ENCODE peak calls at places on chromosomes 13 and 19, in five cellular contexts. X is breast epithelium, B is ovary, H is H1, U is suprapubic skin. W is an unnamed sample.

GRCh38 chr13:23980160-23980551 is 82.9 kb upstream of the C1QTNF9B start:
- DNase-seq in X (peak; percentile 74), B (peak; percentile 94), H (peak; percentile 92), U (peak; percentile 88), W (peak; percentile 89)

GRCh38 chr13:46799139-46799538 is 2.2 kb upstream of the ESD start:
- DNase-seq in X (no peak), B (no peak), H (no peak), U (no peak), W (no peak)

GRCh38 chr13:32048816-32049215 is 17.2 kb downstream of the FRY start:
- DNase-seq in X (no peak), B (no peak), H (no peak), U (no peak), W (no peak)

GRCh38 chr19:2469102-2469914 is 6.6 kb upstream of the GADD45B start:
- DNase-seq in X (no peak), B (no peak), H (no peak), U (no peak), W (no peak)

GRCh38 chr19:3114018-3114726 is 20.0 kb downstream of the GNA11 start:
- DNase-seq in X (no peak), B (no peak), H (no peak), U (no peak), W (no peak)

GRCh38 chr19:13833330-13834265 is 38.4 kb downstream of the ZSWIM4 start:
- DNase-seq in X (peak; percentile 97), B (peak; percentile 97), H (peak; percentile 99), U (peak; percentile 98), W (peak; percentile 95)

GRCh38 chr13:40272776-40273139 is 393.7 kb downstream of the FOXO1 start:
- DNase-seq in X (no peak), B (no peak), H (no peak), U (no peak), W (peak; percentile 46)

GRCh38 chr13:25608181-25608580 is 236.4 kb downstream of the ATP8A2 start:
- DNase-seq in X (no peak), B (no peak), H (no peak), U (no peak), W (no peak)

GRCh38 chr13:51590966-51591627 is 6.8 kb downstream of the WDFY2 start:
- DNase-seq in X (no peak), B (no peak), H (no peak), U (no peak), W (peak; percentile 28)

GRCh38 chr19:45569619-45570421 is 14.8 kb downstream of the OPA3 start:
- DNase-seq in X (no peak), B (no peak), H (peak; percentile 96), U (no peak), W (no peak)

GRCh38 chr19:5150331-5150901 is 181.5 kb downstream of the KDM4B start:
- DNase-seq in X (no peak), B (no peak), H (peak; percentile 65), U (no peak), W (no peak)

GRCh38 chr19:5149508-5149907 is 180.6 kb downstream of the KDM4B start:
- DNase-seq in X (no peak), B (no peak), H (no peak), U (peak; percentile 66), W (peak; percentile 11)

GRCh38 chr19:5152013-5152763 is 183.3 kb downstream of the KDM4B start:
- DNase-seq in X (no peak), B (no peak), H (no peak), U (peak; percentile 57), W (no peak)

GRCh38 chr19:5149930-5150329 is 181.0 kb downstream of the KDM4B start:
- DNase-seq in X (no peak), B (no peak), H (no peak), U (no peak), W (no peak)

DNA sequence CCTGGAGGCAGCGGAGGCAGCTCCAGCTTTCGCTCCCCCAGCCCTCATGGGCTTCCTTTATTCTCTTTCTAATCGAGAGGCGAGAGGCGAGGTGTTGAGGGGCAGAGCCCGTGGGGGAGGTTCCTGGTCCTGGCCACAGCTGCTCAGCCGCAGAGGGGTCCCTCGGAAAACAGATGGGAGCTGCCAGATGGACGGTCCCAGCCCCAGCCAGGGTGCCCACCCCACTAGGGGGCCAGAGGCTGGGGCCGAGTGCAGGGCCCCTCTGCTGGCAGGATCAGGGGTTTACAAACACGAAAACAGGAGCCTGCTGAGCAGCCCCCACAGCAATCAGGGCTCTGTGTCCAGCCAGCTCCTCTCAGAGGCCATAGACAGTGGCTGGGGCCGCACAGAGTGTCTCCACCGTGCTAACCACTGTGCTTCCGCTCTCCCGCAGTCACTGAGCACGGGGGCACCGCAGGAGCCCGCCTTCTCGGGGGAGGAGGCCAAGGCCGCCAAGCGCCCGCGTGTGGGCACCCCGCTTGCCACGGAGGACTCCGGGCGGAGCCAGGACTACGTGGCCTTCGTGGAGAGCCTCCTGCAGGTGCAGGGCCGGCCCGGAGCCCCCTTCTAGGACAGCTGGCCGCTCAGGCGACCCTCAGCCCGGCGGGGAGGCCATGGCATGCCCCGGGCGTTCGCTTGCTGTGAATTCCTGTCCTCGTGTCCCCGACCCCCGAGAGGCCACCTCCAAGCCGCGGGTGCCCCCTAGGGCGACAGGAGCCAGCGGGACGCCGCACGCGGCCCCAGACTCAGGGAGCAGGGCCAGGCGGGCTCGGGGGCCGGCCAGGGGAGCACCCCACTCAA is 182.2 kb downstream of the KDM4B start:
- DNase-seq in X (no peak), B (peak; percentile 20), H (peak; percentile 59), U (peak; percentile 51), W (no peak)
- TF ChIP-seq CTCF in X (no peak), B (no peak), H (peak; percentile 28), U (no peak), W (no peak)

GRCh38 chr13:42272115-42272756 is at the start of gene AKAP11:
- DNase-seq in X (peak; percentile 26), B (no peak), H (peak; percentile 73), U (peak; percentile 73), W (peak; percentile 28)

GRCh38 chr13:42270160-42270856 is 1.6 kb upstream of the AKAP11 start:
- DNase-seq in X (no peak), B (no peak), H (no peak), U (no peak), W (no peak)

GRCh38 chr13:42272776-42273175 is 824 bp downstream of the AKAP11 start:
- DNase-seq in X (no peak), B (no peak), H (no peak), U (no peak), W (no peak)

GRCh38 chr13:42271337-42272114 is 426 bp upstream of the AKAP11 start:
- DNase-seq in X (peak; percentile 90), B (peak; percentile 95), H (peak; percentile 89), U (peak; percentile 95), W (peak; percentile 95)

GRCh38 chr13:42270857-42271215 is 1.1 kb upstream of the AKAP11 start:
- DNase-seq in X (no peak), B (no peak), H (no peak), U (no peak), W (no peak)
- H3K27ac ChIP-seq in X (peak overlapping the region; percentile 91), B (no peak overlapping the region), H (no peak overlapping the region), U (no peak overlapping the region), W (peak overlapping the region; percentile 92)

DNA sequence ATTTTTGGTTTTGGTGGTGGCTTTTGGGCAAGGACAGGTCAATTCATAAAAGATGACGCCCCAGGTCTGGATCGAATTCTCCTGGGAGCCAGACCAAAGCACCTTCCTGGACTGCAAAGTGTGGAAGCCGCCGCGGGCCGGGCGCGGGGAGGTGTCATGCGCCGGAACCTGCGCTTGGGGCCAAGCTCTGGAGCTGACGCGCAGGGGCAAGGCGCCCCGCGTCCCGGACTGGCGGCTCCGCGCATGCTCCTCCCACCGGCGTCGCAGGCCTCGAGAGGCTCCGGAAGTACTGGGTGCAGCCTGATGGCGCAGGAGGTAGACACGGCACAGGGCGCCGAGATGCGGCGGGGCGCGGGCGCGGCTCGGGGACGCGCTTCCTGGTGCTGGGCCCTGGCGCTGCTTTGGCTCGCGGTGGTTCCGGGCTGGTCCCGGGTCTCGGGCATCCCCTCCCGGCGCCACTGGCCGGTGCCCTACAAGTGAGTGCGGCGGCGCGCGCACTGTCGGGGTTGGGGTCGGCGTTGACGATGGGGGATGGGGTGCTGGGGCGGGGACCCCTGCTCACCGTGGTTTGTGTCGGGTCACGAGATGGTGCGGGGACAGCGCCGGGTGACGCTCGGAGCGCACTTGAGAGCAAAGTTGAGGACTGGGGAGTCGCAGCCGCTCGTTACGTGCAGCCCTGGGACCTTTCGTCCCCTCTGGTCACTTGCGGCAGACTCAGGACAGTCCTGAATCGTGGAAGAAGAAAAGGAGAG is at the start of gene CLN5:
- DNase-seq in X (peak; percentile 90), B (peak; percentile 94), H (peak; percentile 91), U (peak; percentile 97), W (peak; percentile 94)
- TF ChIP-seq POLR2A in X (peak; percentile 84), B (peak; percentile 96), H (peak; percentile 96), U (peak; percentile 91), W (peak; percentile 98)

GRCh38 chr19:57812201-57812600 is 2.5 kb downstream of the ZNF552 start:
- DNase-seq in X (no peak), B (no peak), H (no peak), U (no peak), W (no peak)

GRCh38 chr19:57816652-57817051 is 1.9 kb upstream of the ZNF552 start:
- DNase-seq in X (no peak), B (no peak), H (no peak), U (no peak), W (no peak)

GRCh38 chr19:57813919-57814504 is 701 bp downstream of the ZNF552 start:
- DNase-seq in X (peak; percentile 39), B (no peak), H (no peak), U (no peak), W (no peak)

GRCh38 chr19:57815247-57816075 is 748 bp upstream of the ZNF552 start:
- DNase-seq in X (no peak), B (no peak), H (no peak), U (no peak), W (no peak)

DNA sequence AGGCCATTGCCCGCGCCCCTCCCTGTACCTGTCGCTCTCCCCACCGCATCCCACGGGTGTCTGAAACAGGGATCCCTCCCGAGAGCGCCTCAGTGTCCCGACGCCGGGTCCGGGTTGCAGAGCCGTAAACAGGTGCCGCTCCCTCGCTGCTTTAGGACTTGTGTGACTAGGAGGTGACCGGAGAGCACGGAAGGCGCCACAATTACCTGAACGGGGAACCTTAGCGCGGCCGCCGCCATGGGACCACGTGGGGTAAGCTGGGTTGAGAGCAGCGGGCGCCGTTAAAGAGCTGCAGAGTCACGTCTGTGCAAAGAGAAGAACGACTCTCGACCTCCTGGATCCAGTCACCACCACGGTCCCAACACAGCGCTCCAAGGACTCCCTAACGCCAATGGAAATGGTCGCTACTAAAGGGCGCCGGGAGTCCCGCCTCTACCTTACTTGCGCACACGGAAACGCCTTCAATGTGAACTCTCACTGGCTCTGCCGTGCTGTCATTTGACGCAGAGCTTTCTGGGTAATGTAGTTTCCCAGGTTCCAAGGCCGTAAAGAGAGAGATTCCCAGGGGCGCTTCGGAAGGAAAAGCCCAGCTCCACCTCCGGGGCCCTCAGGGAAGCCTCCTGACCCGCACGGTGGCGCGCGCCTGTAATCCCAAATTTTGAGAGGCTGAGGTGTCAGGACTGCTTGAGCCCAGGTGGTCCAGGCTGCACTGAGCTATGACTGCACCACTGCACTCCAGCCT is at the start of gene ZNF552:
- DNase-seq in X (peak; percentile 86), B (peak; percentile 80), H (peak; percentile 81), U (peak; percentile 83), W (peak; percentile 80)
- TF ChIP-seq CTCF in X (no peak), B (no peak), H (no peak), U (no peak), W (no peak)

GRCh38 chr13:60754691-60755090 is 357.7 kb downstream of the TDRD3 start:
- DNase-seq in X (no peak), B (no peak), H (no peak), U (no peak), W (no peak)
- H3K27ac ChIP-seq in X (no peak overlapping the region), B (no peak overlapping the region), H (no peak overlapping the region), U (no peak overlapping the region), W (no peak overlapping the region)